ENCODE peak calls at places on chromosomes 16 and 17, in four cellular contexts. I, Z, P and X are unnamed samples.

GRCh38 chr16:81625544-81626152 is 153.4 kb upstream of the PLCG2 start:
- DNase-seq in I (no peak), Z (peak; percentile 91), P (no peak), X (peak; percentile 49)

GRCh38 chr16:11296706-11297491 is 15.8 kb upstream of the PRM1 start:
- DNase-seq in I (no peak), Z (peak; percentile 50), P (peak; percentile 74), X (peak; percentile 52)

GRCh38 chr17:64185101-64185500 is 55.2 kb upstream of the ERN1 start:
- DNase-seq in I (no peak), Z (no peak), P (no peak), X (no peak)

GRCh38 chr17:19651461-19652238 is 3.1 kb downstream of the ALDH3A2 start:
- DNase-seq in I (no peak), Z (peak; percentile 32), P (no peak), X (no peak)

GRCh38 chr17:73170324-73170723 is 5.5 kb downstream of the SSTR2 start:
- DNase-seq in I (no peak), Z (no peak), P (no peak), X (no peak)

GRCh38 chr17:36726199-36726598 is 124.8 kb downstream of the MRM1 start:
- DNase-seq in I (no peak), Z (no peak), P (no peak), X (no peak)

GRCh38 chr16:75204410-75204758 is 2.6 kb downstream of the CTRB2 start:
- DNase-seq in I (no peak), Z (no peak), P (no peak), X (no peak)

GRCh38 chr16:12095275-12096161 is 119.0 kb downstream of the SNX29 start:
- DNase-seq in I (peak; percentile 76), Z (peak; percentile 10), P (peak; percentile 79), X (peak; percentile 87)

GRCh38 chr16:83899272-83899897 is 470 bp downstream of the MLYCD start:
- DNase-seq in I (peak; percentile 78), Z (peak; percentile 53), P (peak; percentile 52), X (peak; percentile 79)

GRCh38 chr17:68634345-68634876 is 33.2 kb upstream of the FAM20A start:
- DNase-seq in I (no peak), Z (no peak), P (no peak), X (no peak)

DNA sequence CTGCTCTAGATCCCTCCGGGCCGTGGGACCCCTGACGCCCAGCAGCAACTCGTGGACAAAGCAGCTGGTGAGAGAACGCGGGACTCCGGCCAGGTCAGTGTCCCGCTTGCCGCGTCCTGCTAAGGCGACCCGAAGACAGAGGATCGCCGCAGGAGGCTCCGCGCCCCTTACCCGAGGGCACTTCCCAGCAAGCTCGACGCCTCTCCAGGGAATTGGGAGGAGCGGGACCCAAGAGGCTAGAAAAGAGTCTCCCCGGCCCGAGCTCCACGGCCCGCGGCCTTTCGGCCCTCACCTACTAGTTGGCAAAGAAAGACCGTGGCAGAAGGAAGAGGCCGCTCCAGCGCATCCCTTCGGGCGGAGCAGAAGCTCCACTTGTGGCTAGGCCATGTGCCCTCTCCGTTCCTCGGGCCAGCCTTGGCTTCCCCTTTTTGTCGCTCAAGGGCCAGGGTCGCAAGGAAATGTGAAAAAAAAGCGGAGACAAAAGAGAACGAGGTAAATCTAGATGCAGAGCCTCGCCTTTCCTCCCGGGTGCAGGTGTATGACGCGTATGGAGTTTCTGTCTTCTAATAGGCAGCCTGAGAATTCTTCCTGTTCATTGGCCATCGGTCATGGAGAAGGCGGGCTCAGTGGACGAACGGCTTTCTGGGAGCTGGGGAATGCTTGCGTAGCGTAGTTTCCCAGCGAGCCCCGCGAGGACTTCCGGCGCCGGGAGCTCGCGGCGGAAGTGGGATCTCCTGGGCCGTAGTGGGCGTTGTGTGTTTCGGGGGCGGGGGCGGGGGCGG is at the start of gene ZNF213:
- DNase-seq in I (peak; percentile 94), Z (peak; percentile 98), P (peak; percentile 98), X (peak; percentile 99)
- H4K20me1 ChIP-seq in I (peaks cover 8% of the 10 kb centered on the region), Z (no peaks in the 10 kb centered on the region), P (peaks cover 9% of the 10 kb centered on the region), X (peaks cover 9% of the 10 kb centered on the region)

DNA sequence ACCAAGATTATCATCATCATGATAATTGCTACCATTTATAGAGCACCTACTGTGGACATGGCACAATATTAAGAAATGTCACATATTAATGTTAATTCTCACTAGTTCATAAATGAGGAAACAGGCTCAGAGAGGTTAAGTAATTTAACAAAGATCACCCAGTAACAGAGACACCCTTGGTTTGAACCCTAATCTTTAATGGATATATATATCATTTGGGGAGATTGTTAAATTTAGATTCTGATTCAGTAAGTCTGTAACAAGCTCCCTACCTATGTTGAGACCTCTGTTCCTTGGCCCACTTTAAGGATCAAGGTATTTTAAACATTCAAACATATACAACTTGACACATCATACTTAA is 804 bp upstream of the TMEM100 start:
- DNase-seq in I (no peak), Z (no peak), P (no peak), X (no peak)
- H3K4me3 ChIP-seq in I (peak overlapping the region; percentile 55), Z (no peak overlapping the region), P (no peak overlapping the region), X (no peak overlapping the region)

GRCh38 chr17:260944-261343 is 79.5 kb upstream of the DOC2B start:
- DNase-seq in I (no peak), Z (no peak), P (no peak), X (no peak)
- H3K9me3 ChIP-seq in I (no peaks in the 10 kb centered on the region), Z (peaks cover 21% of the 10 kb centered on the region), P (no peaks in the 10 kb centered on the region), X (no peaks in the 10 kb centered on the region)

GRCh38 chr17:81247339-81247990 is 8.3 kb downstream of the NDUFAF8 start:
- DNase-seq in I (no peak), Z (no peak), P (no peak), X (no peak)
- H4K20me1 ChIP-seq in I (peaks cover 6% of the 10 kb centered on the region), Z (no peaks in the 10 kb centered on the region), P (no peaks in the 10 kb centered on the region), X (peaks cover 11% of the 10 kb centered on the region)